ENCODE peak calls at places on chromosomes 4 and X, in nine cellular contexts. M, D, W, P, S, L, V, B and Y are unnamed samples.
A peak's percentile ranks its signal among the peaks of the same experiment; 100 is the strongest.

GRCh38 chr4:156954598-156954997 is 17.0 kb downstream of the PDGFC start:
- DNase-seq in M (no peak), D (no peak), W (no peak), P (no peak), S (no peak), L (no peak), V (no peak), B (peak; percentile 74), Y (peak; percentile 45)

GRCh38 chr4:47251363-47252135 is 212.0 kb downstream of the COMMD8 start:
- DNase-seq in M (no peak), D (no peak), W (no peak), P (no peak), S (no peak), L (no peak), V (no peak), B (no peak), Y (no peak)

GRCh38 chr4:148442830-148443549 is 776 bp upstream of the NR3C2 start:
- DNase-seq in M (peak; percentile 37), D (no peak), W (peak; percentile 50), P (peak; percentile 38), S (no peak), L (no peak), V (peak; percentile 5), B (no peak), Y (peak; percentile 77)

GRCh38 chrX:6667048-6667768 is 132.3 kb upstream of the VCX3A start:
- DNase-seq in M (no peak), D (no peak), W (no peak), P (no peak), S (no peak), L (peak; percentile 2), V (no peak), B (no peak), Y (no peak)

GRCh38 chr4:76498550-76498949 is 63.5 kb downstream of the SHROOM3 start:
- DNase-seq in M (no peak), D (no peak), W (no peak), P (no peak), S (no peak), L (no peak), V (no peak), B (no peak), Y (no peak)

GRCh38 chrX:45472968-45473367 is 272.3 kb upstream of the DIPK2B start:
- DNase-seq in M (peak; percentile 5), D (no peak), W (no peak), P (no peak), S (no peak), L (no peak), V (no peak), B (no peak), Y (no peak)

GRCh38 chr4:169079942-169080827 is 70.1 kb upstream of the CBR4 start:
- DNase-seq in M (no peak), D (peak; percentile 66), W (peak; percentile 76), P (no peak), S (no peak), L (peak; percentile 57), V (peak; percentile 24), B (peak; percentile 11), Y (peak; percentile 73)

GRCh38 chr4:67871867-67872266 is 11.9 kb downstream of the TMPRSS11D start:
- DNase-seq in M (peak; percentile 29), D (no peak), W (no peak), P (peak; percentile 22), S (no peak), L (peak; percentile 66), V (no peak), B (peak; percentile 5), Y (no peak)

GRCh38 chr4:123488916-123489315 is 92.3 kb downstream of the SPRY1 start:
- DNase-seq in M (peak; percentile 34), D (no peak), W (no peak), P (no peak), S (no peak), L (peak; percentile 89), V (no peak), B (no peak), Y (no peak)

GRCh38 chr4:5753766-5754528 is 42.9 kb downstream of the EVC start:
- DNase-seq in M (peak; percentile 65), D (peak; percentile 45), W (no peak), P (no peak), S (no peak), L (peak; percentile 23), V (no peak), B (no peak), Y (no peak)

GRCh38 chrX:153739754-153740486 is 15.3 kb downstream of the ABCD1 start:
- DNase-seq in M (no peak), D (no peak), W (no peak), P (no peak), S (no peak), L (no peak), V (no peak), B (no peak), Y (no peak)

GRCh38 chrX:63930140-63930539 is 145.1 kb upstream of the ARHGEF9 start:
- DNase-seq in M (peak; percentile 28), D (no peak), W (no peak), P (peak; percentile 11), S (no peak), L (peak; percentile 10), V (no peak), B (no peak), Y (no peak)

GRCh38 chr4:700587-701264 is 4.9 kb upstream of the PCGF3 start:
- DNase-seq in M (no peak), D (no peak), W (no peak), P (no peak), S (no peak), L (no peak), V (no peak), B (no peak), Y (no peak)

GRCh38 chr4:153036931-153037330 is 100.8 kb downstream of the FHDC1 start:
- DNase-seq in M (no peak), D (no peak), W (no peak), P (no peak), S (no peak), L (no peak), V (no peak), B (no peak), Y (no peak)

GRCh38 chr4:170666909-170667308 is 577.2 kb upstream of the AADAT start:
- DNase-seq in M (no peak), D (no peak), W (no peak), P (no peak), S (no peak), L (no peak), V (no peak), B (no peak), Y (no peak)

GRCh38 chr4:110754726-110755125 is 131.8 kb upstream of the PITX2 start:
- DNase-seq in M (no peak), D (no peak), W (no peak), P (no peak), S (no peak), L (no peak), V (no peak), B (no peak), Y (no peak)

GRCh38 chrX:155966876-155967275 is 30.6 kb upstream of the IL9R start:
- DNase-seq in M (no peak), D (no peak), W (no peak), P (no peak), S (peak; percentile 21), L (peak; percentile 81), V (peak; percentile 18), B (peak; percentile 66), Y (no peak)

GRCh38 chr4:165635261-165635838 is 237.7 kb upstream of the TLL1 start:
- DNase-seq in M (no peak), D (no peak), W (no peak), P (no peak), S (no peak), L (no peak), V (no peak), B (peak; percentile 8), Y (no peak)

GRCh38 chr4:168883513-168883912 is 126.5 kb downstream of the CBR4 start:
- DNase-seq in M (peak; percentile 14), D (no peak), W (no peak), P (no peak), S (no peak), L (no peak), V (no peak), B (no peak), Y (no peak)

GRCh38 chr4:146522862-146523205 is 1.1 kb upstream of the SLC10A7 start:
- DNase-seq in M (peak; percentile 5), D (no peak), W (no peak), P (no peak), S (no peak), L (peak; percentile 48), V (peak; percentile 30), B (no peak), Y (no peak)

GRCh38 chr4:134935320-134935719 is 733.7 kb upstream of the PABPC4L start:
- DNase-seq in M (peak; percentile 5), D (no peak), W (no peak), P (no peak), S (no peak), L (peak; percentile 30), V (no peak), B (no peak), Y (no peak)

GRCh38 chrX:13190051-13190450 is 129.8 kb downstream of the ATXN3L start:
- DNase-seq in M (no peak), D (no peak), W (no peak), P (no peak), S (no peak), L (no peak), V (no peak), B (no peak), Y (no peak)

GRCh38 chr4:54005475-54005874 is 58.9 kb downstream of the CHIC2 start:
- DNase-seq in M (peak; percentile 13), D (no peak), W (no peak), P (no peak), S (no peak), L (no peak), V (no peak), B (no peak), Y (no peak)

GRCh38 chr4:152106113-152106763 is 345.4 kb upstream of the GATB start:
- DNase-seq in M (peak; percentile 83), D (no peak), W (peak; percentile 81), P (no peak), S (no peak), L (peak; percentile 27), V (no peak), B (no peak), Y (peak; percentile 86)

GRCh38 chrX:73943572-73943899 is 360.4 kb upstream of the ZCCHC13 start:
- DNase-seq in M (no peak), D (no peak), W (no peak), P (no peak), S (no peak), L (no peak), V (no peak), B (no peak), Y (no peak)

GRCh38 chr4:77931452-77932135 is 69.0 kb downstream of the MRPL1 start:
- DNase-seq in M (peak; percentile 22), D (no peak), W (no peak), P (no peak), S (no peak), L (no peak), V (no peak), B (no peak), Y (no peak)